ENCODE peak calls at places on chromosomes 5 and 9, in nine cellular contexts. G is GM23248, V is aorta, I is GM06990, F is AG04450, W is BE2C, Z is BJ, N is A549, E is adipocyte. O is an unnamed sample.

GRCh38 chr5:15510816-15511215 is 10.8 kb downstream of the FBXL7 start:
- DNase-seq in W (no peak), G (peak; percentile 54), V (no peak), N (no peak), I (no peak), F (no peak), E (peak; percentile 74), Z (no peak), O (no peak)

GRCh38 chr9:70403166-70403565 is 11.3 kb downstream of the KLF9 start:
- DNase-seq in F (no peak), V (no peak), G (peak; percentile 53), E (no peak), W (no peak), I (no peak), N (no peak), Z (no peak), O (no peak)

GRCh38 chr5:61822584-61822983 is 483.4 kb upstream of the KIF2A start:
- DNase-seq in N (no peak), V (no peak), E (no peak), I (no peak), G (no peak), F (no peak), Z (no peak), W (no peak), O (no peak)

GRCh38 chr5:1540166-1540565 is 16.4 kb upstream of the LPCAT1 start:
- DNase-seq in F (no peak), G (no peak), Z (no peak), V (peak; percentile 31), E (no peak), I (no peak), N (no peak), W (no peak), O (no peak)

GRCh38 chr9:20307662-20308061 is 314.6 kb downstream of the MLLT3 start:
- DNase-seq in W (no peak), F (no peak), V (no peak), I (no peak), E (no peak), G (no peak), Z (no peak), N (no peak), O (no peak)

GRCh38 chr9:80156725-80157124 is 585.0 kb downstream of the TLE4 start:
- DNase-seq in V (no peak), W (no peak), E (no peak), F (no peak), Z (no peak), N (no peak), G (no peak), I (peak; percentile 35), O (peak; percentile 58)

GRCh38 chr5:317086-317811 is 4.3 kb upstream of the AHRR start:
- DNase-seq in G (peak; percentile 89), V (no peak), W (peak; percentile 82), E (peak; percentile 71), F (peak; percentile 52), N (peak; percentile 88), I (peak; percentile 89), Z (no peak), O (peak; percentile 69)

GRCh38 chr5:61525573-61526142 is 193.6 kb downstream of the ZSWIM6 start:
- DNase-seq in I (no peak), G (no peak), N (no peak), E (no peak), W (no peak), V (no peak), F (no peak), Z (no peak), O (no peak)

GRCh38 chr5:78591972-78592700 is 56.4 kb downstream of the LHFPL2 start:
- DNase-seq in V (no peak), N (no peak), Z (no peak), W (no peak), I (no peak), F (no peak), E (no peak), G (no peak), O (peak; percentile 49)

GRCh38 chr9:121987312-121987711 is 105.8 kb downstream of the TTLL11 start:
- DNase-seq in V (no peak), G (peak; percentile 31), E (peak; percentile 15), N (no peak), I (no peak), W (no peak), Z (no peak), F (no peak), O (no peak)

GRCh38 chr5:82595083-82595482 is 316.9 kb upstream of the RPS23 start:
- DNase-seq in F (no peak), I (no peak), W (no peak), N (no peak), Z (no peak), G (no peak), V (no peak), E (no peak), O (no peak)

GRCh38 chr5:82100303-82101077 is 128.7 kb downstream of the ATG10 start:
- DNase-seq in W (no peak), E (no peak), V (no peak), Z (no peak), I (peak; percentile 23), G (peak; percentile 1), F (peak; percentile 15), N (peak; percentile 43), O (peak; percentile 29)

GRCh38 chr5:33275921-33276705 is 164.7 kb upstream of the TARS1 start:
- DNase-seq in V (no peak), I (no peak), Z (peak; percentile 93), E (no peak), G (peak; percentile 55), F (no peak), N (no peak), W (no peak), O (no peak)

GRCh38 chr5:167769846-167770420 is 521.5 kb upstream of the WWC1 start:
- DNase-seq in W (no peak), Z (no peak), G (peak; percentile 44), E (no peak), I (no peak), V (no peak), F (no peak), N (no peak), O (no peak)

GRCh38 chr5:135800656-135801055 is 33.8 kb upstream of the SLC25A48 start:
- DNase-seq in E (no peak), Z (no peak), G (no peak), V (no peak), W (no peak), N (no peak), I (no peak), F (no peak), O (no peak)

GRCh38 chr5:91103353-91104061 is 279.6 kb downstream of the ARRDC3 start:
- DNase-seq in F (no peak), E (no peak), V (no peak), N (no peak), I (no peak), Z (no peak), G (peak; percentile 84), W (no peak), O (no peak)

GRCh38 chr9:122810306-122810946 is 10.5 kb downstream of the OR1K1 start:
- DNase-seq in G (peak; percentile 79), Z (no peak), E (peak; percentile 93), W (peak; percentile 63), N (peak; percentile 78), V (peak; percentile 90), I (peak; percentile 17), F (peak; percentile 59), O (peak; percentile 40)

GRCh38 chr5:168353216-168353957 is 61.9 kb downstream of the WWC1 start:
- DNase-seq in F (no peak), Z (no peak), W (no peak), E (no peak), V (no peak), G (no peak), I (no peak), N (peak; percentile 38), O (no peak)

GRCh38 chr5:151202381-151203139 is 21.3 kb downstream of the CCDC69 start:
- DNase-seq in V (peak; percentile 42), F (no peak), E (peak; percentile 52), Z (peak; percentile 35), I (no peak), G (peak; percentile 86), N (peak; percentile 16), W (no peak), O (no peak)

GRCh38 chr9:95189230-95190098 is 128.0 kb downstream of the FANCC start:
- DNase-seq in I (no peak), G (no peak), E (peak; percentile 91), N (no peak), W (no peak), F (peak; percentile 73), V (no peak), Z (no peak), O (no peak)

GRCh38 chr9:14961372-14962068 is 51.3 kb upstream of the FREM1 start:
- DNase-seq in W (no peak), Z (no peak), I (no peak), V (no peak), E (no peak), N (peak; percentile 11), G (no peak), F (no peak), O (no peak)

GRCh38 chr5:29412979-29413378 is 1780.5 kb upstream of the CDH6 start:
- DNase-seq in G (no peak), I (no peak), N (no peak), V (no peak), F (no peak), W (no peak), E (no peak), Z (no peak), O (no peak)

DNA sequence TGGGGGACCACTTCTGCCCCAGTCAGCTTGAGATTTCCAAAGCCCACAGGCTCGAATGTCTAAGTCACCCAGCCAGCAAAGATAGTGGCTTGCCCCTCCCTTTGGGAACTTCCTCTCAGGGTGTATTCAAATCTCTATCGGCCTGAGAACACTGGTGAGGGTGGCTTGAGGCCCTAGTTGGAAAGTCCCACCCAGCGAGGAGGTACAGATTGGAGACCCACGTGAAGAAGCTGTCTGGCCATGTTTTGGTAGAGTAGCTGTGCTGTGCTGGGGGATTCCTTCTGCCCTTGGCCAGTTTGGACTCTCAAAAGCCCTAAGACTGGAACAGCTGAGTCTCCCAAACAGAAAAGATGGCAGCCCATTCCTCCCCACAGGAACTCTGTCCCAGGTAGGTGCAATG is 172.7 kb upstream of the RIOK2 start:
- DNase-seq in F (no peak), N (no peak), W (no peak), Z (no peak), G (no peak), I (peak; percentile 63), E (no peak), V (no peak), O (peak; percentile 65)
- H3K4me3 ChIP-seq in F (no peak overlapping the region), N (no peak overlapping the region), W (no peak overlapping the region), Z (no peak overlapping the region), G (no peak overlapping the region), I (peak overlapping the region; percentile 69), E (no peak overlapping the region), V (no peak overlapping the region), O (peak overlapping the region; percentile 50)

GRCh38 chr5:57346336-57346735 is 136.3 kb downstream of the ACTBL2 start:
- DNase-seq in N (no peak), E (no peak), W (no peak), F (no peak), V (no peak), I (no peak), G (peak; percentile 20), Z (no peak), O (no peak)
- H3K4me3 ChIP-seq in N (no peak overlapping the region), E (no peak overlapping the region), W (no peak overlapping the region), F (no peak overlapping the region), V (no peak overlapping the region), I (no peak overlapping the region), G (no peak overlapping the region), Z (no peak overlapping the region), O (no peak overlapping the region)

GRCh38 chr5:141001854-141002666 is 35.8 kb downstream of the PCDHAC2 start:
- DNase-seq in V (no peak), W (peak; percentile 91), I (no peak), F (no peak), G (peak; percentile 18), Z (no peak), E (peak; percentile 1), N (peak; percentile 33), O (no peak)
- H3K4me3 ChIP-seq in V (no peak overlapping the region), W (peak overlapping the region; percentile 81), I (no peak overlapping the region), F (no peak overlapping the region), G (peak overlapping the region; percentile 40), Z (no peak overlapping the region), E (peak overlapping the region; percentile 37), N (peak overlapping the region; percentile 47), O (no peak overlapping the region)

GRCh38 chr5:179814090-179814489 is 6.6 kb upstream of the SQSTM1 start:
- DNase-seq in G (no peak), Z (no peak), W (no peak), F (no peak), E (no peak), N (no peak), V (no peak), I (no peak), O (no peak)
- H3K4me3 ChIP-seq in G (no peak overlapping the region), Z (no peak overlapping the region), W (no peak overlapping the region), F (no peak overlapping the region), E (no peak overlapping the region), N (no peak overlapping the region), V (no peak overlapping the region), I (no peak overlapping the region), O (no peak overlapping the region)